ENCODE peak calls at places on chromosomes 4 and X, in nine cellular contexts. M is cardiac muscle cell, K is Peyer's patch, D is left ventricle myocardium inferior, Z is fibroblast of lung, V is H9, J is tibial nerve, L is gastrocnemius medialis, S is osteoblast. G is an unnamed sample.
A peak's percentile ranks its signal among the peaks of the same experiment; 100 is the strongest.

GRCh38 chr4:1080961-1081688 is 32.2 kb downstream of the RNF212 start:
- DNase-seq in M (peak; percentile 25), K (no peak), D (no peak), Z (peak; percentile 54), V (peak; percentile 46), J (no peak), L (no peak), S (peak; percentile 90), G (no peak)

GRCh38 chr4:11488657-11489448 is 60.2 kb upstream of the HS3ST1 start:
- DNase-seq in M (no peak), K (no peak), D (no peak), Z (no peak), V (no peak), J (no peak), L (no peak), S (no peak), G (no peak)

GRCh38 chr4:183124228-183124627 is 25.2 kb downstream of the WWC2 start:
- DNase-seq in M (no peak), K (no peak), D (no peak), Z (no peak), V (no peak), J (no peak), L (no peak), S (no peak), G (no peak)

GRCh38 chrX:40009462-40009851 is 88.3 kb downstream of the BCOR start:
- DNase-seq in M (no peak), K (no peak), D (peak; percentile 15), Z (no peak), V (peak; percentile 60), J (no peak), L (no peak), S (peak; percentile 58), G (no peak)

GRCh38 chr4:123361195-123361861 is 35.3 kb upstream of the SPRY1 start:
- DNase-seq in M (peak; percentile 90), K (no peak), D (no peak), Z (peak; percentile 97), V (no peak), J (no peak), L (no peak), S (no peak), G (no peak)

GRCh38 chr4:128349921-128350320 is 62.3 kb upstream of the PGRMC2 start:
- DNase-seq in M (peak; percentile 80), K (no peak), D (no peak), Z (peak; percentile 96), V (peak; percentile 39), J (no peak), L (no peak), S (no peak), G (no peak)

GRCh38 chr4:113683143-113683542 is 78.4 kb downstream of the CAMK2D start:
- DNase-seq in M (no peak), K (no peak), D (no peak), Z (no peak), V (no peak), J (no peak), L (no peak), S (no peak), G (no peak)

GRCh38 chr4:160848901-160849735 is 1314.7 kb downstream of the FSTL5 start:
- DNase-seq in M (peak; percentile 2), K (no peak), D (no peak), Z (peak; percentile 1), V (no peak), J (no peak), L (no peak), S (no peak), G (no peak)

GRCh38 chr4:112127736-112128322 is 17.4 kb upstream of the FAM241A start:
- DNase-seq in M (peak; percentile 33), K (no peak), D (no peak), Z (no peak), V (no peak), J (no peak), L (no peak), S (no peak), G (no peak)

GRCh38 chr4:68744368-68744767 is 71.4 kb upstream of the UGT2B10 start:
- DNase-seq in M (no peak), K (no peak), D (no peak), Z (no peak), V (no peak), J (no peak), L (no peak), S (no peak), G (no peak)

GRCh38 chr4:144507309-144508101 is 138.5 kb upstream of the HHIP start:
- DNase-seq in M (peak; percentile 6), K (no peak), D (no peak), Z (peak; percentile 23), V (no peak), J (no peak), L (no peak), S (no peak), G (no peak)

GRCh38 chr4:157270108-157270507 is 49.6 kb downstream of the GRIA2 start:
- DNase-seq in M (no peak), K (no peak), D (no peak), Z (no peak), V (no peak), J (no peak), L (no peak), S (no peak), G (no peak)

GRCh38 chrX:129953334-129953648 is 29.1 kb upstream of the BCORL1 start:
- DNase-seq in M (no peak), K (no peak), D (no peak), Z (no peak), V (no peak), J (no peak), L (no peak), S (no peak), G (no peak)
- H3K27ac ChIP-seq in M (no peak overlapping the region), K (no peak overlapping the region), D (no peak overlapping the region), Z (no peak overlapping the region), V (no peak overlapping the region), J (no peak overlapping the region), L (no peak overlapping the region), S (no peak overlapping the region), G (no peak overlapping the region)

GRCh38 chr4:147864591-147864990 is 132.7 kb downstream of the ARHGAP10 start:
- DNase-seq in M (no peak), K (no peak), D (no peak), Z (peak; percentile 18), V (no peak), J (no peak), L (no peak), S (no peak), G (no peak)

GRCh38 chr4:147862043-147862692 is 130.3 kb downstream of the ARHGAP10 start:
- DNase-seq in M (no peak), K (no peak), D (no peak), Z (no peak), V (no peak), J (no peak), L (no peak), S (no peak), G (no peak)

GRCh38 chr4:147863808-147864472 is 132.1 kb downstream of the ARHGAP10 start:
- DNase-seq in M (no peak), K (no peak), D (no peak), Z (peak; percentile 34), V (no peak), J (peak; percentile 42), L (peak; percentile 40), S (no peak), G (no peak)

GRCh38 chr4:147860960-147861359 is 129.1 kb downstream of the ARHGAP10 start:
- DNase-seq in M (no peak), K (no peak), D (no peak), Z (no peak), V (no peak), J (no peak), L (peak; percentile 37), S (no peak), G (peak; percentile 82)

DNA sequence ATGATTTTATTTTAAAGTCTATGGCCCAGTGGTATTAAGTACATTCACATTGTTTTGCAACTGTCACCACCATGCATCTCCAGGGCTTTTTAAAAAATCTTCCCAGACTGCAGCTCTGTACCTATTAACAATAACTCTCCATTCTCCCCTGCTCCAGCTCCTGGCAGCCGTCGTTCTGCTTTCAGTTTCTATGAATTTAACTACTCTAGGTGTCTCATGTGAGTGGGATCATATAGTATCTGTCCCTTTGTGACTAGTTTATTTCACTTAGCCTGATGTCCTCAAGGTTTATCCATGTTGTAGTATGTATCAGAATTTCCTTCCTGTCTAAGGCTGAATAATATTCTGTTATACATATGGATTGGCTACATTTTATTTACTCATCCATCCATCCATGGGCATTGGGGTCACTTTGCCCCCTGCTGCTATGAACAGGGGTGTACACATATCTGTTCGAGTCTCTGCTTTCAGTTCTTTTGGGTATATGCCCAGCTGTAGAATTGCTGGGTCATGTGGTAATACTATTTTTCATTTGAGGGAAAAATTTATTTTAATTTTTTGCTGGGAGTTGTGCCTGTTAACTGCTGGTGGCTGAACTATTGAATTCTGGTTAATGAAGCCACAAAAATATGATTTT is 131.3 kb downstream of the ARHGAP10 start:
- DNase-seq in M (peak; percentile 44), K (no peak), D (no peak), Z (peak; percentile 60), V (no peak), J (no peak), L (no peak), S (no peak), G (no peak)
- TF ChIP-seq CTCF in M (peak; percentile 18), K (no peak), D (no peak), Z (no peak), V (no peak), J (no peak), L (no peak), S (peak; percentile 30), G (no peak)

DNA sequence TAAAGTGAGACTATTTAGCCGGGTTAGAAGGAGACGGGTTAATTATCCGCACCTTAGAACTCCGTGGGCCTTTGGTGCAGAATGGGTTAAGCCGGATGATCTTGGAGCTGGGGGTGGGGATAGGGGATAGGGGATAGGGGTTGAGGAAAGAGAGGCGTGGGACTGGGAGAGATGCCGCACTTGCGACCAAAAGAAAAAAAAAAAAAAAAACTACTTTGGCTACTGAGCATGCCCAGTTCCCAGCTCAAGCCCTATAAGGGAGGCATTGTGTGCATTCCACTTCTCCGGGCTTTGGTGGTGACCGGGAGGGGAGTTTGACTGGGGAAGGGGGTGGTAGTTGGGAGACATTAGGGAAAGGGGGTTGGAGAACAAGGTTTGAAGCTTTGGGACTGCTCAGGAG is at the start of gene SLITRK4:
- DNase-seq in M (peak; percentile 80), K (no peak), D (no peak), Z (peak; percentile 17), V (peak; percentile 82), J (no peak), L (peak; percentile 24), S (no peak), G (no peak)
- H3K27ac ChIP-seq in M (peak within 1 kb of the TSS; percentile 85), K (no peak within 1 kb of the TSS), D (no peak within 1 kb of the TSS), Z (no peak within 1 kb of the TSS), V (no peak within 1 kb of the TSS), J (no peak within 1 kb of the TSS), L (peak within 1 kb of the TSS; percentile 79), S (no peak within 1 kb of the TSS), G (no peak within 1 kb of the TSS)

DNA sequence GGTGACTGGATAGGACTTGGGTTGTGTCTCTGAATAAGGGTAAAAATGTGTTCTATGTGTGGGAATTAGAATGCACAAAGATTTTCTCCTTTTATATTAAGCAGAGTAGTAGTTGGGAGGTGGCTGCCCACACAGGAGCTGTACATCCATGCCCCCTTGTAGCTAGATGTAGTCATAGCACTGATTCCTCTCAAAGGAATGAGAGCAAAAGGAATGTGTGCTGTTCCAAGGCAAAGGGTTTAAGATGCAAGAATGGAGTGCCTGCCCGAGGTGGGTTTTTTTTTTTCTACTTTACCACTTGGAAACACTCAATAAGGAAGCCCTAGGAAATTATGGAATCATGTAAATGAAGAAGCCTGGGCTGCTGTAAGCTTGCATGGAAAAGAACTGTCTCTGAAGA is 2183.2 kb upstream of the AGA start:
- DNase-seq in M (no peak), K (no peak), D (no peak), Z (peak; percentile 83), V (no peak), J (no peak), L (no peak), S (no peak), G (no peak)
- TF ChIP-seq CTCF in M (no peak), K (no peak), D (no peak), Z (peak; percentile 4), V (peak; percentile 12), J (no peak), L (no peak), S (no peak), G (no peak)

GRCh38 chr4:64399313-64400109 is 9.7 kb downstream of the TECRL start:
- DNase-seq in M (no peak), K (no peak), D (no peak), Z (no peak), V (no peak), J (no peak), L (no peak), S (peak; percentile 8), G (no peak)
- H3K27ac ChIP-seq in M (peak overlapping the region; percentile 36), K (no peak overlapping the region), D (peak overlapping the region; percentile 85), Z (no peak overlapping the region), V (no peak overlapping the region), J (no peak overlapping the region), L (no peak overlapping the region), S (no peak overlapping the region), G (no peak overlapping the region)